ENCODE peak calls at places on chromosomes 6 and 20, in eight cellular contexts. F is iris pigment epithelial cell; G is head of caudate nucleus; E is H9; A is effector memory CD8-positive, alpha-beta T cell; W is activated T-helper 1 cell treated with Interleukin-2 at 50 U/mL for 16 hours; S is ACHN; B is naive thymus-derived CD8-positive, alpha-beta T cell. V is an unnamed sample.
A peak's percentile ranks its signal among the peaks of the same experiment; 100 is the strongest.

GRCh38 chr20:36647194-36648121 is 1.5 kb upstream of the SLA2 start:
- DNase-seq in F (no peak), G (no peak), E (no peak), A (no peak), W (no peak), S (no peak), B (no peak), V (no peak)

GRCh38 chr20:48106428-48106827 is 321.1 kb upstream of the SULF2 start:
- DNase-seq in F (peak; percentile 30), G (no peak), E (no peak), A (no peak), W (no peak), S (no peak), B (no peak), V (no peak)

GRCh38 chr20:43539975-43540672 is 18.7 kb upstream of the SGK2 start:
- DNase-seq in F (no peak), G (no peak), E (no peak), A (no peak), W (no peak), S (no peak), B (no peak), V (no peak)

GRCh38 chr6:155377061-155377460 is 62.8 kb upstream of the TFB1M start:
- DNase-seq in F (peak; percentile 93), G (no peak), E (no peak), A (no peak), W (no peak), S (no peak), B (no peak), V (no peak)

GRCh38 chr6:50845499-50846108 is 26.9 kb downstream of the TFAP2B start:
- DNase-seq in F (peak; percentile 30), G (no peak), E (peak; percentile 65), A (no peak), W (no peak), S (no peak), B (no peak), V (no peak)

GRCh38 chr6:32529697-32530429 is at the start of gene HLA-DRB5:
- DNase-seq in F (peak; percentile 5), G (peak; percentile 21), E (no peak), A (peak; percentile 64), W (no peak), S (peak; percentile 2), B (peak; percentile 11), V (no peak)

GRCh38 chr20:46715292-46715756 is 5.9 kb downstream of the SLC2A10 start:
- DNase-seq in F (peak; percentile 46), G (no peak), E (peak; percentile 69), A (no peak), W (no peak), S (no peak), B (no peak), V (no peak)

GRCh38 chr20:22728146-22728745 is 143.9 kb upstream of the FOXA2 start:
- DNase-seq in F (no peak), G (no peak), E (no peak), A (no peak), W (no peak), S (no peak), B (no peak), V (no peak)

GRCh38 chr6:125014157-125014957 is 52.1 kb downstream of the RNF217 start:
- DNase-seq in F (peak; percentile 82), G (no peak), E (no peak), A (no peak), W (no peak), S (no peak), B (no peak), V (no peak)

GRCh38 chr6:52152692-52153091 is 33.5 kb upstream of the IL17A start:
- DNase-seq in F (no peak), G (no peak), E (no peak), A (no peak), W (no peak), S (no peak), B (no peak), V (no peak)

GRCh38 chr20:50932016-50932338 is 740 bp upstream of the ADNP start:
- DNase-seq in F (no peak), G (no peak), E (no peak), A (no peak), W (no peak), S (no peak), B (no peak), V (no peak)

GRCh38 chr20:46255440-46256104 is 52.7 kb downstream of the CDH22 start:
- DNase-seq in F (peak; percentile 33), G (peak; percentile 77), E (no peak), A (no peak), W (peak; percentile 4), S (peak; percentile 68), B (no peak), V (no peak)

GRCh38 chr6:36285187-36285612 is 15.3 kb downstream of the PNPLA1 start:
- DNase-seq in F (no peak), G (peak; percentile 82), E (peak; percentile 76), A (no peak), W (no peak), S (no peak), B (no peak), V (peak; percentile 7)

GRCh38 chr6:156379946-156380707 is 397.1 kb upstream of the ARID1B start:
- DNase-seq in F (peak; percentile 45), G (no peak), E (no peak), A (no peak), W (no peak), S (no peak), B (no peak), V (no peak)

GRCh38 chr20:39124064-39124463 is 161.9 kb downstream of the DHX35 start:
- DNase-seq in F (no peak), G (no peak), E (no peak), A (no peak), W (no peak), S (no peak), B (no peak), V (no peak)

GRCh38 chr6:135600931-135601330 is 103.4 kb upstream of the AHI1 start:
- DNase-seq in F (no peak), G (no peak), E (no peak), A (no peak), W (no peak), S (no peak), B (no peak), V (no peak)

GRCh38 chr6:56246544-56246940 is 838 bp downstream of the COL21A1 start:
- DNase-seq in F (no peak), G (no peak), E (peak; percentile 41), A (no peak), W (no peak), S (no peak), B (no peak), V (no peak)

GRCh38 chr6:134424131-134424794 is 106.4 kb upstream of the SGK1 start:
- DNase-seq in F (peak; percentile 44), G (no peak), E (no peak), A (no peak), W (no peak), S (no peak), B (no peak), V (no peak)

GRCh38 chr6:148238713-148239112 is 103.9 kb upstream of the SASH1 start:
- DNase-seq in F (no peak), G (no peak), E (no peak), A (no peak), W (no peak), S (no peak), B (no peak), V (no peak)

GRCh38 chr20:46978871-46979536 is 84.4 kb downstream of the EYA2 start:
- DNase-seq in F (no peak), G (no peak), E (no peak), A (no peak), W (no peak), S (no peak), B (no peak), V (no peak)

GRCh38 chr20:9966966-9967365 is 67.8 kb upstream of the ANKEF1 start:
- DNase-seq in F (peak; percentile 9), G (no peak), E (no peak), A (no peak), W (no peak), S (peak; percentile 8), B (no peak), V (no peak)

GRCh38 chr6:64895945-64896344 is 811.1 kb downstream of the EYS start:
- DNase-seq in F (no peak), G (no peak), E (no peak), A (no peak), W (no peak), S (no peak), B (no peak), V (no peak)

GRCh38 chr6:115001726-115002436 is 659.1 kb upstream of the HS3ST5 start:
- DNase-seq in F (no peak), G (no peak), E (no peak), A (no peak), W (no peak), S (peak; percentile 6), B (no peak), V (no peak)

GRCh38 chr6:131400782-131401496 is 172.1 kb upstream of the ARG1 start:
- DNase-seq in F (no peak), G (no peak), E (no peak), A (no peak), W (no peak), S (no peak), B (no peak), V (no peak)